ENCODE peak calls at places on chromosomes 1 and 21, in four cellular contexts. K is K562, B is HepG2, R is GM12878. E is an unnamed sample.

GRCh38 chr1:71093938-71094337 is 13.1 kb upstream of the ZRANB2 start:
- DNase-seq in K (no peak), B (no peak), R (no peak), E (peak; percentile 16)

GRCh38 chr1:201702936-201703335 is 126.0 kb upstream of the IPO9 start:
- DNase-seq in B (no peak), K (peak; percentile 27), R (no peak), E (no peak)

GRCh38 chr1:63773815-63774616 is at the start of gene ROR1:
- DNase-seq in B (peak; percentile 60), K (peak; percentile 17), R (no peak), E (peak; percentile 89)

GRCh38 chr1:219459321-219460105 is 153.4 kb downstream of the ZC3H11B start:
- DNase-seq in K (no peak), B (no peak), R (no peak), E (no peak)

GRCh38 chr1:200336901-200337391 is 72.9 kb downstream of the ZNF281 start:
- DNase-seq in B (no peak), K (no peak), R (no peak), E (peak; percentile 33)

GRCh38 chr1:198880397-198880796 is 241.6 kb downstream of the PTPRC start:
- DNase-seq in B (no peak), R (no peak), K (no peak), E (no peak)

GRCh38 chr1:208835082-208835467 is 590.9 kb upstream of the PLXNA2 start:
- DNase-seq in B (no peak), K (no peak), R (no peak), E (no peak)

GRCh38 chr1:2644171-2644570 is 11.4 kb upstream of the MMEL1 start:
- DNase-seq in B (no peak), K (no peak), R (no peak), E (no peak)

GRCh38 chr21:33403786-33404571 is 766 bp downstream of the IFNGR2 start:
- DNase-seq in K (peak; percentile 71), R (no peak), B (peak; percentile 26), E (no peak)

GRCh38 chr1:216904457-216904856 is 181.2 kb upstream of the ESRRG start:
- DNase-seq in B (no peak), K (no peak), R (no peak), E (no peak)

GRCh38 chr1:64043976-64044375 is 159.4 kb upstream of the UBE2U start:
- DNase-seq in K (no peak), B (no peak), R (no peak), E (no peak)

GRCh38 chr21:35206141-35207125 is 157.3 kb upstream of the RUNX1 start:
- DNase-seq in B (no peak), R (no peak), K (peak; percentile 75), E (no peak)

GRCh38 chr1:6743189-6744101 is 41.8 kb upstream of the CAMTA1 start:
- DNase-seq in B (no peak), K (no peak), R (peak; percentile 28), E (no peak)

GRCh38 chr1:55039342-55040082 is at the start of gene PCSK9:
- DNase-seq in K (peak; percentile 74), B (peak; percentile 60), R (no peak), E (peak; percentile 49)

GRCh38 chr1:155379180-155379876 is 58.6 kb downstream of the RUSC1 start:
- DNase-seq in R (no peak), K (peak; percentile 18), B (no peak), E (peak; percentile 11)

GRCh38 chr1:229229721-229230135 is 41.2 kb upstream of the RAB4A start:
- DNase-seq in K (no peak), R (no peak), B (peak; percentile 62), E (no peak)

GRCh38 chr1:239952348-239953307 is 139.1 kb upstream of the FMN2 start:
- DNase-seq in R (no peak), K (peak; percentile 21), B (peak; percentile 29), E (peak; percentile 31)

GRCh38 chr1:234022302-234022701 is 117.8 kb downstream of the SLC35F3 start:
- DNase-seq in B (no peak), K (no peak), R (no peak), E (no peak)

GRCh38 chr1:104195395-104195794 is 445.7 kb downstream of the AMY1C start:
- DNase-seq in R (no peak), B (peak; percentile 0), K (no peak), E (no peak)

GRCh38 chr1:62241357-62242131 is 46.9 kb downstream of the L1TD1 start:
- DNase-seq in B (peak; percentile 91), K (no peak), R (no peak), E (no peak)

GRCh38 chr1:9269078-9269501 is 23.6 kb upstream of the SPSB1 start:
- DNase-seq in R (no peak), B (no peak), K (no peak), E (no peak)

GRCh38 chr1:216221260-216221700 is 202.0 kb downstream of the USH2A start:
- DNase-seq in K (no peak), B (peak; percentile 61), R (peak; percentile 27), E (peak; percentile 31)

GRCh38 chr21:38434913-38435533 is 63.3 kb downstream of the ERG start:
- DNase-seq in B (no peak), K (no peak), R (no peak), E (no peak)

GRCh38 chr1:17594690-17595601 is 55.4 kb downstream of the ARHGEF10L start:
- DNase-seq in R (no peak), K (no peak), B (no peak), E (no peak)

GRCh38 chr1:43822040-43822439 is 111.6 kb upstream of the ARTN start:
- DNase-seq in K (no peak), B (no peak), R (no peak), E (peak; percentile 85)

GRCh38 chr1:201223852-201224670 is 33.4 kb downstream of the IGFN1 start:
- DNase-seq in R (no peak), K (no peak), B (no peak), E (no peak)

GRCh38 chr1:184800876-184801275 is 46.2 kb upstream of the EDEM3 start:
- DNase-seq in R (no peak), B (no peak), K (no peak), E (no peak)

GRCh38 chr21:33374080-33374873 is 28.9 kb upstream of the IFNGR2 start:
- DNase-seq in R (no peak), K (no peak), B (peak; percentile 39), E (peak; percentile 33)

GRCh38 chr21:45572783-45573451 is 30.7 kb upstream of the SLC19A1 start:
- DNase-seq in K (no peak), R (no peak), B (no peak), E (no peak)

GRCh38 chr21:45574081-45574501 is 31.9 kb upstream of the SLC19A1 start:
- DNase-seq in K (no peak), B (no peak), R (no peak), E (no peak)

GRCh38 chr21:45574691-45575090 is 32.5 kb upstream of the SLC19A1 start:
- DNase-seq in K (no peak), R (no peak), B (no peak), E (no peak)

GRCh38 chr21:45572231-45572630 is 30.0 kb upstream of the SLC19A1 start:
- DNase-seq in B (no peak), K (no peak), R (no peak), E (no peak)

DNA sequence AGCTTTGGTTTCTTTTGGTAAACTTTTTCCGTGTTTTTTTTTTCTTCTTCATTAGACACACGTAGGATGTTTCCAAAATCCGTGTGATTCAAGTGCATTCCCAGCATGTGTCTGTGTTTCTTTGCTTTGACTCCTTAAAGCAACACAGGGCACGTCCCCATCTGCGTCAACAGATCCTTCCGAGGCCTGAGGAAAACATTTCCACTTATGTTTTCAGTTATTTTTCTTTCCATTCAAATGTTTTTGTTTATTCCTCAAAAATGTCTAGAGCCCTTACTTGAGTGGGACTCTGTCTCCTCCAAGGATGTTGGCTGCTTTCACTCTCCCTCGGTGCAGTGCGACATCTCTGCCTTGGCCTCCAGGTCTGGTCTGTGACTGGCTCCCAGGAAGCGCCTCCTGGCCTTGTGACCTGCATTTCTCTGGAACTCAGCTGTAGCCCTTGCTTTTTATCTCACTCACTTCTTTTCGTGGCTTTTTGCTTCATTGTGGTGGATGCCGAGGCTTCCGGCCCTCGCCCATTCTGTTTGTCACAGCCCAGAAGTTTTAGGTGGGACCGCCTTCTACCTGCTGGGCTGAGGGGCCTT is 31.3 kb upstream of the SLC19A1 start:
- DNase-seq in R (no peak), K (no peak), B (no peak), E (no peak)
- TF ChIP-seq ESRRA in R (no peak), K (no peak), B (no peak), E (no peak)

DNA sequence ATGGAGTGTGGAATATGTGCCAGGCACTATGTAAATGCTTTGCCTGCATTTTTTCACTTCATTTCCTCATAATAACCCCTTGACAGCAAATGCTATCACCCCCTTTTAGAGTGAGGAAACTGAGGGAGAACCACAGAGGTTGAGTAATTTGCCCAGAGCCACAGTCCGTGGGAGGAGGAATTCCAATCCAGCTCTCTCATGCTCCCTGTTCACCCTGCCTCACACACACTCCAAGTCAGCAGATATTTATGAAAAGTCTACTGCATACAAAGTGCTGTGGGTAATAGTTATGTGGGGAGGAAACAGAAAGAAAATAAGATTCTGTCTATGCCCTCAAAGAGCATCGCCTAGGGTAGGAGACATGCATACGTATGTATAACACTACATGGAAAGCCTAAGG is 30.9 kb upstream of the RBM15 start:
- DNase-seq in R (no peak), B (no peak), K (no peak), E (no peak)
- TF ChIP-seq RFX5 in R (no peak), B (no peak), K (no peak), E (no peak)

GRCh38 chr1:10383630-10384029 is 15.2 kb upstream of the PGD start:
- DNase-seq in B (no peak), R (no peak), K (no peak), E (no peak)

GRCh38 chr1:10379676-10380075 is 19.2 kb upstream of the PGD start:
- DNase-seq in B (no peak), R (no peak), K (no peak), E (no peak)

GRCh38 chr1:10379101-10379620 is 19.7 kb upstream of the PGD start:
- DNase-seq in R (no peak), K (no peak), B (no peak), E (no peak)

GRCh38 chr1:10378071-10378841 is 20.6 kb upstream of the PGD start:
- DNase-seq in B (no peak), K (peak; percentile 62), R (no peak), E (peak; percentile 62)

GRCh38 chr1:10380594-10381275 is 18.1 kb upstream of the PGD start:
- DNase-seq in K (no peak), R (no peak), B (peak; percentile 30), E (peak; percentile 64)
- TF ChIP-seq RAD21 in K (no peak), R (no peak), B (no peak), E (no peak)

DNA sequence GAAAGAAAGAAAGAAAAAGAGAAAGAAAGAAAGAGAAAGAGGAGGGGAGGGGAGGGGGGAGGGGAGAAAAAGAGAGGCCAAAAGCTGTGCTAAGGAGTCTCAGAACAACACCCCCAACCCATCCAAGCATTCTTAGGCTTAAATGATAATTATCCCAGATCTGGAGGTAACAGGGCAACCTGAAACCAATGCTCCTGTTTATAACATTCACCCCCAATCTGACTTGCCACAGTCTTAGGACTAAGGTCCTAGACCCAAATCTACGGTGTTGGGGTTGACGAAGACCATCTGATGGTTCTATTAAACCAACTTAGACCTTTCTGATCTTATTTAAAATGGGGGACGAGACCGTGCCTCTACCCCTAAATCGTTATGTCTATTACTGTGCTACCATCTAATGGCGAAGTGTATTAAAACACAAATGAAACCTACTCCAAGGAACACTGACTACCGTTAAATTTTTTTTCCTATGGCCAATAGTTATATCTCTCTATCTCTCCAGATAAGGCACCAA is 119.3 kb upstream of the CDC42BPA start:
- DNase-seq in K (peak; percentile 49), B (peak; percentile 25), R (no peak), E (peak; percentile 87)
- TF ChIP-seq ESRRA in K (no peak), B (no peak), R (no peak), E (no peak)

E was measured in A549.